ENCODE peak calls at places on chromosomes 13 and 19, in seven cellular contexts. One of them, this sample, is unnamed.
A peak's percentile ranks its signal among the peaks of the same experiment; 100 is the strongest.

GRCh38 chr13:94825507-94825906 is 113.2 kb upstream of the SOX21 start:
- DNase-seq in Peyer's patch: no peak
- DNase-seq in heart left ventricle: peak; percentile 57
- DNase-seq in uterus: peak; percentile 58
- DNase-seq in body of pancreas: peak; percentile 41
- DNase-seq in tibial nerve: peak; percentile 52
- DNase-seq in right lobe of liver: no peak
- DNase-seq in this sample: peak; percentile 50

GRCh38 chr19:10603084-10603872 is 16.2 kb upstream of the AP1M2 start:
- DNase-seq in uterus: peak; percentile 27
- DNase-seq in Peyer's patch: peak; percentile 51
- DNase-seq in body of pancreas: peak; percentile 42
- DNase-seq in right lobe of liver: peak; percentile 60
- DNase-seq in tibial nerve: no peak
- DNase-seq in heart left ventricle: peak; percentile 72
- DNase-seq in this sample: peak; percentile 50

GRCh38 chr13:27035892-27036235 is 135.7 kb downstream of the USP12 start:
- DNase-seq in Peyer's patch: no peak
- DNase-seq in uterus: no peak
- DNase-seq in body of pancreas: no peak
- DNase-seq in right lobe of liver: no peak
- DNase-seq in heart left ventricle: no peak
- DNase-seq in tibial nerve: no peak
- DNase-seq in this sample: no peak

GRCh38 chr19:10514211-10515145 is 2.8 kb downstream of the S1PR5 start:
- DNase-seq in uterus: no peak
- DNase-seq in tibial nerve: no peak
- DNase-seq in body of pancreas: no peak
- DNase-seq in heart left ventricle: no peak
- DNase-seq in right lobe of liver: no peak
- DNase-seq in Peyer's patch: no peak
- DNase-seq in this sample: no peak

GRCh38 chr13:25232937-25233515 is 54.3 kb downstream of the MTMR6 start:
- DNase-seq in tibial nerve: no peak
- DNase-seq in right lobe of liver: no peak
- DNase-seq in uterus: no peak
- DNase-seq in body of pancreas: no peak
- DNase-seq in Peyer's patch: no peak
- DNase-seq in heart left ventricle: no peak
- DNase-seq in this sample: no peak

GRCh38 chr19:3699071-3699740 is 1.1 kb downstream of the PIP5K1C start:
- DNase-seq in Peyer's patch: no peak
- DNase-seq in tibial nerve: peak; percentile 52
- DNase-seq in right lobe of liver: no peak
- DNase-seq in heart left ventricle: peak; percentile 61
- DNase-seq in body of pancreas: peak; percentile 52
- DNase-seq in uterus: peak; percentile 46
- DNase-seq in this sample: peak; percentile 66

GRCh38 chr19:39237200-39238184 is 7.3 kb downstream of the IFNL3 start:
- DNase-seq in body of pancreas: peak; percentile 96
- DNase-seq in uterus: no peak
- DNase-seq in tibial nerve: no peak
- DNase-seq in heart left ventricle: no peak
- DNase-seq in right lobe of liver: peak; percentile 90
- DNase-seq in Peyer's patch: peak; percentile 75
- DNase-seq in this sample: no peak

GRCh38 chr13:46126552-46127171 is 21.8 kb upstream of the CPB2 start:
- DNase-seq in right lobe of liver: peak; percentile 81
- DNase-seq in heart left ventricle: peak; percentile 48
- DNase-seq in uterus: peak; percentile 51
- DNase-seq in Peyer's patch: peak; percentile 57
- DNase-seq in body of pancreas: peak; percentile 88
- DNase-seq in tibial nerve: peak; percentile 62
- DNase-seq in this sample: peak; percentile 71

GRCh38 chr13:51825165-51825592 is 19.8 kb downstream of the TMEM272 start:
- DNase-seq in Peyer's patch: no peak
- DNase-seq in heart left ventricle: no peak
- DNase-seq in tibial nerve: no peak
- DNase-seq in right lobe of liver: no peak
- DNase-seq in uterus: no peak
- DNase-seq in body of pancreas: no peak
- DNase-seq in this sample: no peak

GRCh38 chr13:100301418-100301817 is 212.5 kb downstream of the PCCA start:
- DNase-seq in right lobe of liver: no peak
- DNase-seq in tibial nerve: no peak
- DNase-seq in heart left ventricle: no peak
- DNase-seq in body of pancreas: peak; percentile 25
- DNase-seq in Peyer's patch: no peak
- DNase-seq in uterus: no peak
- DNase-seq in this sample: peak; percentile 47

GRCh38 chr19:3544742-3545668 is 6.0 kb downstream of the TEKTIP1 start:
- DNase-seq in Peyer's patch: peak; percentile 88
- DNase-seq in right lobe of liver: peak; percentile 83
- DNase-seq in body of pancreas: peak; percentile 76
- DNase-seq in tibial nerve: peak; percentile 74
- DNase-seq in heart left ventricle: peak; percentile 71
- DNase-seq in uterus: peak; percentile 69
- DNase-seq in this sample: peak; percentile 89

GRCh38 chr13:43441916-43442315 is 344.9 kb downstream of the ENOX1 start:
- DNase-seq in body of pancreas: no peak
- DNase-seq in tibial nerve: no peak
- DNase-seq in Peyer's patch: no peak
- DNase-seq in heart left ventricle: no peak
- DNase-seq in right lobe of liver: no peak
- DNase-seq in uterus: no peak
- DNase-seq in this sample: no peak

GRCh38 chr13:86831084-86831483 is 840.1 kb upstream of the SLITRK5 start:
- DNase-seq in Peyer's patch: no peak
- DNase-seq in body of pancreas: no peak
- DNase-seq in heart left ventricle: no peak
- DNase-seq in right lobe of liver: no peak
- DNase-seq in uterus: no peak
- DNase-seq in tibial nerve: no peak
- DNase-seq in this sample: no peak

GRCh38 chr13:31433756-31434155 is 234.0 kb downstream of the B3GLCT start:
- DNase-seq in tibial nerve: no peak
- DNase-seq in uterus: no peak
- DNase-seq in heart left ventricle: no peak
- DNase-seq in Peyer's patch: no peak
- DNase-seq in right lobe of liver: no peak
- DNase-seq in body of pancreas: no peak
- DNase-seq in this sample: no peak

GRCh38 chr19:42076375-42076944 is 494 bp downstream of the ZNF574 start:
- DNase-seq in uterus: no peak
- DNase-seq in tibial nerve: peak; percentile 33
- DNase-seq in heart left ventricle: peak; percentile 52
- DNase-seq in Peyer's patch: no peak
- DNase-seq in body of pancreas: no peak
- DNase-seq in right lobe of liver: peak; percentile 65
- DNase-seq in this sample: no peak

GRCh38 chr13:48493076-48493765 is 39.7 kb downstream of the RCBTB2 start:
- DNase-seq in Peyer's patch: no peak
- DNase-seq in uterus: no peak
- DNase-seq in body of pancreas: no peak
- DNase-seq in right lobe of liver: no peak
- DNase-seq in tibial nerve: no peak
- DNase-seq in heart left ventricle: no peak
- DNase-seq in this sample: no peak

GRCh38 chr13:50691176-50691681 is 152.3 kb downstream of the DLEU7 start:
- DNase-seq in Peyer's patch: no peak
- DNase-seq in body of pancreas: no peak
- DNase-seq in tibial nerve: no peak
- DNase-seq in uterus: no peak
- DNase-seq in heart left ventricle: no peak
- DNase-seq in right lobe of liver: no peak
- DNase-seq in this sample: no peak

GRCh38 chr13:51785592-51786424 is 18.2 kb downstream of the DHRS12 start:
- DNase-seq in right lobe of liver: no peak
- DNase-seq in tibial nerve: peak; percentile 53
- DNase-seq in uterus: peak; percentile 57
- DNase-seq in heart left ventricle: peak; percentile 72
- DNase-seq in Peyer's patch: no peak
- DNase-seq in body of pancreas: peak; percentile 78
- DNase-seq in this sample: peak; percentile 19

GRCh38 chr13:23856008-23856750 is 33.0 kb downstream of the MIPEP start:
- DNase-seq in uterus: no peak
- DNase-seq in heart left ventricle: no peak
- DNase-seq in body of pancreas: no peak
- DNase-seq in right lobe of liver: no peak
- DNase-seq in tibial nerve: no peak
- DNase-seq in Peyer's patch: no peak
- DNase-seq in this sample: no peak

GRCh38 chr19:36019061-36019670 is 5.2 kb upstream of the ALKBH6 start:
- DNase-seq in right lobe of liver: no peak
- DNase-seq in body of pancreas: no peak
- DNase-seq in Peyer's patch: no peak
- DNase-seq in tibial nerve: no peak
- DNase-seq in uterus: no peak
- DNase-seq in heart left ventricle: no peak
- DNase-seq in this sample: no peak

GRCh38 chr13:81888855-81889254 is 1547.9 kb upstream of the SPRY2 start:
- DNase-seq in tibial nerve: no peak
- DNase-seq in Peyer's patch: no peak
- DNase-seq in heart left ventricle: no peak
- DNase-seq in uterus: no peak
- DNase-seq in right lobe of liver: no peak
- DNase-seq in body of pancreas: no peak
- DNase-seq in this sample: no peak

DNA sequence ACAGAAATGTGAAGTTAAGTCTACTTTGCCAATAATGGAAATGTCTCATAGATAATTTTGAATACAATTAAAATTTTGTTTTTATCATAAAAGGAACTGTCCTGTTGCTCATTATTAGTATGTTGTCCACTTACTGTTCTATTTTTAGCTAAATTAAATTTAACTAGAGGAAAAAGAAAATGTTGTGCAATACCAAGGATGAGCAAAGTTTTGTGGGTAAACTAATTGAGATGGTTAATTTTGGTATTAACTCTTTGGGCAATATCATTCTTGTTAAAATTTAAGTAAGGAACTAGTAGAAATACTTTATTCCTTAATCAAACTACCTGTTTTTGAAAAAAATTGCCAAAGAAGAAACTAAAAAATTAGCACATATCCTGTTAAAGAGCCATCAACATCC is 43.5 kb downstream of the SOX1 start:
- DNase-seq in right lobe of liver: no peak
- DNase-seq in tibial nerve: no peak
- DNase-seq in uterus: no peak
- DNase-seq in heart left ventricle: no peak
- DNase-seq in Peyer's patch: no peak
- DNase-seq in body of pancreas: no peak
- DNase-seq in this sample: no peak
- H3K27me3 ChIP-seq in right lobe of liver: peaks cover 3% of the 10 kb centered on the region
- H3K27me3 ChIP-seq in tibial nerve: peaks cover 68% of the 10 kb centered on the region
- H3K27me3 ChIP-seq in uterus: peaks cover 14% of the 10 kb centered on the region
- H3K27me3 ChIP-seq in heart left ventricle: peaks cover 79% of the 10 kb centered on the region
- H3K27me3 ChIP-seq in Peyer's patch: peaks cover 11% of the 10 kb centered on the region
- H3K27me3 ChIP-seq in body of pancreas: no peaks in the 10 kb centered on the region
- H3K27me3 ChIP-seq in this sample: peaks cover 38% of the 10 kb centered on the region

GRCh38 chr19:16566161-16566560 is 6.1 kb downstream of the SLC35E1 start:
- DNase-seq in heart left ventricle: no peak
- DNase-seq in Peyer's patch: no peak
- DNase-seq in uterus: no peak
- DNase-seq in body of pancreas: peak; percentile 39
- DNase-seq in right lobe of liver: no peak
- DNase-seq in tibial nerve: no peak
- DNase-seq in this sample: no peak
- TF ChIP-seq POLR2A in heart left ventricle: no peak
- TF ChIP-seq POLR2A in Peyer's patch: no peak
- TF ChIP-seq POLR2A in uterus: no peak
- TF ChIP-seq POLR2A in body of pancreas: no peak
- TF ChIP-seq POLR2A in right lobe of liver: no peak
- TF ChIP-seq POLR2A in tibial nerve: no peak
- TF ChIP-seq POLR2A in this sample: no peak

DNA sequence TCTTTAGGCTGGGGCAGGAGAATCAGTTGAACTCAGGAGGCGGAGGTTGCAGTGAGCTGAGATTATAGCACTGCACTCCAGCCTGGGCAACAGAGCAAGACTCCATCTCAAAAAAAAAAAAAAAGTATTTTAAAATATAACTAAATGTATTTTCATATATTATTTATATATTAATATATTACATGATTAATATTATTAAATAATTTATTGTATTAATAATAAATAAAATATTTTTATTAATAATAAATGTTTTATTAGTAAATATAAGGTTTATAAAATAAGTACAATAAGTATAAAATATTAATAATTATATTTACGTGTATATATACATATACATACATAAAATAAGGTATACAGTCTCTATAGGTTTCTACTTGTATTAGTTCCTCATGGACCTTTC is 56.8 kb downstream of the SKA3 start:
- DNase-seq in right lobe of liver: no peak
- DNase-seq in Peyer's patch: no peak
- DNase-seq in uterus: no peak
- DNase-seq in heart left ventricle: no peak
- DNase-seq in body of pancreas: no peak
- DNase-seq in tibial nerve: no peak
- DNase-seq in this sample: no peak
- H3K4me1 ChIP-seq in right lobe of liver: no peaks in the 10 kb centered on the region
- H3K4me1 ChIP-seq in Peyer's patch: no peaks in the 10 kb centered on the region
- H3K4me1 ChIP-seq in uterus: no peaks in the 10 kb centered on the region
- H3K4me1 ChIP-seq in heart left ventricle: no peaks in the 10 kb centered on the region
- H3K4me1 ChIP-seq in body of pancreas: no peaks in the 10 kb centered on the region
- H3K4me1 ChIP-seq in tibial nerve: no peaks in the 10 kb centered on the region
- H3K4me1 ChIP-seq in this sample: no peaks in the 10 kb centered on the region

GRCh38 chr13:42048323-42048624 is 174 bp upstream of the DGKH start:
- DNase-seq in heart left ventricle: no peak
- DNase-seq in Peyer's patch: no peak
- DNase-seq in body of pancreas: no peak
- DNase-seq in tibial nerve: no peak
- DNase-seq in uterus: no peak
- DNase-seq in right lobe of liver: no peak
- DNase-seq in this sample: no peak

GRCh38 chr13:42043676-42044075 is 4.8 kb upstream of the DGKH start:
- DNase-seq in tibial nerve: no peak
- DNase-seq in Peyer's patch: no peak
- DNase-seq in right lobe of liver: no peak
- DNase-seq in heart left ventricle: no peak
- DNase-seq in uterus: no peak
- DNase-seq in body of pancreas: no peak
- DNase-seq in this sample: no peak

GRCh38 chr13:42047561-42048322 is 706 bp upstream of the DGKH start:
- DNase-seq in tibial nerve: peak; percentile 21
- DNase-seq in right lobe of liver: peak; percentile 52
- DNase-seq in heart left ventricle: peak; percentile 40
- DNase-seq in uterus: peak; percentile 35
- DNase-seq in Peyer's patch: peak; percentile 75
- DNase-seq in body of pancreas: peak; percentile 53
- DNase-seq in this sample: peak; percentile 62

GRCh38 chr13:42048625-42049453 is at the start of gene DGKH:
- DNase-seq in tibial nerve: peak; percentile 64
- DNase-seq in Peyer's patch: peak; percentile 88
- DNase-seq in heart left ventricle: peak; percentile 90
- DNase-seq in uterus: peak; percentile 87
- DNase-seq in right lobe of liver: peak; percentile 92
- DNase-seq in body of pancreas: peak; percentile 85
- DNase-seq in this sample: peak; percentile 80

DNA sequence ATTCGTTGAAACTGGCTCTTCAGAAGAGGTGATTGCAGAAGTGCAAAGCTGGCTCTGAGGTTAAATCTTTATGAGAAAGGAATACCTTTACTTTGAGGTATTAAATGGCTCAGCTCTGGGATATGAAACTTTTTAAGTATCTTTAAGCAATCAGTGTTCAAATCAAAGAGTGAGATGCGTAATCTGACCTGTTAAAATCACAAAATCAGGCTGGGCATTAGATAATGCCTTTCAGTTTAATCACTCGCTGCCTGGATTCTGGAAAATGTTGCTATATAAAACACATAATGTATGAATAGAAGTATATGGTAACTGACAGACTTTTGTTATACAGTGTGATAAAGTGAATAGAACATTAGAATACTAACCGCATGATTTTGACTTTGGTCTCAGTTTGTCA is 2.0 kb upstream of the DGKH start:
- DNase-seq in body of pancreas: no peak
- DNase-seq in uterus: no peak
- DNase-seq in right lobe of liver: no peak
- DNase-seq in tibial nerve: no peak
- DNase-seq in heart left ventricle: no peak
- DNase-seq in Peyer's patch: no peak
- DNase-seq in this sample: no peak
- H3K27me3 ChIP-seq in body of pancreas: no peaks in the 10 kb centered on the region
- H3K27me3 ChIP-seq in uterus: no peaks in the 10 kb centered on the region
- H3K27me3 ChIP-seq in right lobe of liver: no peaks in the 10 kb centered on the region
- H3K27me3 ChIP-seq in tibial nerve: no peaks in the 10 kb centered on the region
- H3K27me3 ChIP-seq in heart left ventricle: no peaks in the 10 kb centered on the region
- H3K27me3 ChIP-seq in Peyer's patch: no peaks in the 10 kb centered on the region
- H3K27me3 ChIP-seq in this sample: no peaks in the 10 kb centered on the region